ENCODE peak calls at places on chromosomes 3 and 15, in nine cellular contexts. I is stimulated activated CD8-positive, alpha-beta memory T cell treated with anti-CD3 and anti-CD28 coated beads, Interleukin-2, amount 100 ng/mL, for 48 hours; J is endothelial cell; Y is progenitor cell of endocrine pancreas; V is H4; O is mesendoderm; K is foreskin fibroblast; U is effector CD4-positive, alpha-beta T cell; L is activated CD8-positive, alpha-beta memory T cell treated with anti-CD3 and anti-CD28 coated beads for 24 hours. N is an unnamed sample.

GRCh38 chr3:172466553-172467130 is 18.4 kb upstream of the GHSR start:
- DNase-seq in U (no peak), V (no peak), O (no peak), I (no peak), L (no peak), Y (no peak), K (no peak), J (no peak), N (no peak)

GRCh38 chr3:28347374-28348285 is 891 bp upstream of the ZCWPW2 start:
- DNase-seq in K (peak; percentile 84), J (no peak), O (peak; percentile 18), I (no peak), V (no peak), Y (no peak), L (no peak), U (peak; percentile 3), N (peak; percentile 44)

GRCh38 chr15:75327005-75327404 is 8.9 kb upstream of the COMMD4 start:
- DNase-seq in U (no peak), V (no peak), L (no peak), I (no peak), O (no peak), K (no peak), J (no peak), Y (no peak), N (no peak)

GRCh38 chr3:129793947-129794318 is 99.6 kb downstream of the TMCC1 start:
- DNase-seq in J (peak; percentile 29), O (peak; percentile 61), L (no peak), V (no peak), Y (no peak), U (no peak), I (no peak), K (no peak), N (no peak)

GRCh38 chr3:66302288-66302687 is 81.5 kb downstream of the SLC25A26 start:
- DNase-seq in I (no peak), U (peak; percentile 51), V (no peak), K (peak; percentile 43), L (no peak), Y (no peak), O (no peak), J (no peak), N (no peak)

GRCh38 chr3:13318626-13319470 is 101.3 kb downstream of the NUP210 start:
- DNase-seq in K (no peak), V (no peak), O (no peak), J (no peak), Y (no peak), U (no peak), I (no peak), L (no peak), N (no peak)

GRCh38 chr15:44208956-44209355 is 13.9 kb upstream of the FRMD5 start:
- DNase-seq in K (no peak), V (no peak), L (no peak), I (no peak), Y (no peak), U (no peak), O (no peak), J (no peak), N (no peak)

GRCh38 chr3:167820114-167820865 is 84.8 kb downstream of the SERPINI1 start:
- DNase-seq in J (no peak), O (no peak), L (no peak), Y (no peak), U (no peak), V (no peak), I (no peak), K (no peak), N (no peak)

GRCh38 chr3:171994646-171995441 is 44.5 kb upstream of the FNDC3B start:
- DNase-seq in O (no peak), I (no peak), J (no peak), L (no peak), Y (no peak), K (peak; percentile 93), U (no peak), V (peak; percentile 88), N (peak; percentile 91)

GRCh38 chr15:86555939-86556725 is 476.5 kb downstream of the AGBL1 start:
- DNase-seq in I (no peak), K (no peak), L (no peak), U (no peak), O (peak; percentile 35), J (no peak), V (no peak), Y (no peak), N (no peak)

GRCh38 chr3:184636774-184637316 is 75.0 kb downstream of the MAGEF1 start:
- DNase-seq in L (peak; percentile 69), J (no peak), V (peak; percentile 97), U (no peak), I (peak; percentile 42), Y (no peak), K (peak; percentile 46), O (peak; percentile 91), N (peak; percentile 64)

GRCh38 chr3:125075738-125076137 is 19.9 kb upstream of the HEG1 start:
- DNase-seq in Y (no peak), O (peak; percentile 67), J (peak; percentile 47), I (no peak), V (no peak), K (no peak), L (no peak), U (no peak), N (no peak)

GRCh38 chr3:117611242-117611641 is 901.7 kb downstream of the TUSC7 start:
- DNase-seq in I (no peak), U (no peak), K (no peak), O (no peak), V (no peak), J (no peak), L (no peak), Y (no peak), N (no peak)

GRCh38 chr3:139353920-139354556 is 10.2 kb downstream of the MRPS22 start:
- DNase-seq in U (no peak), L (no peak), I (no peak), J (peak; percentile 53), K (peak; percentile 83), O (peak; percentile 77), V (peak; percentile 84), Y (no peak), N (peak; percentile 49)

GRCh38 chr15:62407962-62408361 is 242.9 kb upstream of the C2CD4B start:
- DNase-seq in K (no peak), Y (no peak), O (no peak), L (no peak), U (no peak), J (no peak), V (no peak), I (no peak), N (no peak)

GRCh38 chr3:24678441-24678865 is 183.8 kb upstream of the THRB start:
- DNase-seq in I (no peak), V (peak; percentile 88), U (no peak), K (peak; percentile 87), L (no peak), O (no peak), Y (no peak), J (no peak), N (peak; percentile 72)

GRCh38 chr3:53978386-53978785 is 86.7 kb upstream of the SELENOK start:
- DNase-seq in K (no peak), Y (no peak), L (no peak), I (no peak), V (no peak), O (no peak), J (no peak), U (no peak), N (no peak)

GRCh38 chr3:9278085-9278484 is 28.6 kb upstream of the SRGAP3 start:
- DNase-seq in V (no peak), I (no peak), L (no peak), K (no peak), Y (no peak), O (peak; percentile 40), U (no peak), J (no peak), N (no peak)

GRCh38 chr15:50968353-50968752 is 59.9 kb downstream of the AP4E1 start:
- DNase-seq in Y (no peak), U (no peak), I (no peak), O (no peak), J (no peak), V (no peak), K (peak; percentile 14), L (no peak), N (peak; percentile 22)

GRCh38 chr3:187802928-187803259 is 57.6 kb upstream of the BCL6 start:
- DNase-seq in Y (no peak), I (peak; percentile 18), K (no peak), U (peak; percentile 8), O (no peak), J (no peak), L (peak; percentile 72), V (no peak), N (no peak)

GRCh38 chr3:178385280-178385952 is 150.8 kb upstream of the KCNMB2 start:
- DNase-seq in I (no peak), J (peak; percentile 46), V (peak; percentile 38), O (peak; percentile 48), Y (no peak), K (peak; percentile 72), L (no peak), U (peak; percentile 2), N (peak; percentile 55)

GRCh38 chr3:195073866-195074860 is 196.8 kb downstream of the XXYLT1 start:
- DNase-seq in J (no peak), Y (no peak), U (no peak), V (no peak), I (no peak), O (no peak), L (no peak), K (no peak), N (no peak)

GRCh38 chr3:119176778-119177177 is 3.4 kb downstream of the UPK1B start:
- DNase-seq in V (no peak), Y (no peak), K (no peak), L (no peak), O (no peak), I (no peak), J (no peak), U (no peak), N (no peak)

GRCh38 chr15:55403531-55403930 is 4.6 kb downstream of the CCPG1 start:
- DNase-seq in O (no peak), V (peak; percentile 76), J (no peak), U (no peak), K (peak; percentile 33), L (no peak), I (no peak), Y (no peak), N (peak; percentile 6)

GRCh38 chr3:173770796-173771573 is 373.4 kb downstream of the NLGN1 start:
- DNase-seq in O (no peak), U (no peak), L (no peak), V (no peak), I (no peak), J (no peak), Y (no peak), K (peak; percentile 61), N (peak; percentile 31)

GRCh38 chr15:31300208-31300661 is 26.4 kb upstream of the KLF13 start:
- DNase-seq in U (no peak), I (no peak), K (no peak), V (no peak), O (no peak), Y (no peak), L (no peak), J (no peak), N (no peak)

GRCh38 chr3:170690133-170690981 is 104.5 kb upstream of the SLC7A14 start:
- DNase-seq in O (peak; percentile 75), U (peak; percentile 2), L (peak; percentile 75), I (peak; percentile 37), Y (peak; percentile 55), J (peak; percentile 71), K (peak; percentile 54), V (peak; percentile 63), N (peak; percentile 57)